ENCODE peak calls at places on chromosomes 2 and 18, in six cellular contexts. S is HepG2, F is IMR-90, I is A549, T is H1, V is K562. N is an unnamed sample.

GRCh38 chr2:158968396-158969161 is at the start of gene TANC1:
- DNase-seq in V (peak), S (peak), F (peak), T (no peak), I (peak), N (peak)

GRCh38 chr2:212914392-212914791 is 237.0 kb downstream of the IKZF2 start:
- DNase-seq in S (no peak), V (no peak), I (no peak), F (peak), T (no peak), N (no peak)

GRCh38 chr2:59308108-59308507 is 1067.0 kb upstream of the FANCL start:
- DNase-seq in I (no peak), T (no peak), V (no peak), F (no peak), S (no peak), N (no peak)

GRCh38 chr18:6920099-6920955 is 190.8 kb downstream of the ARHGAP28 start:
- DNase-seq in F (peak), S (peak), V (peak), I (peak), T (no peak), N (no peak)

GRCh38 chr18:10085405-10085804 is 171.6 kb downstream of the VAPA start:
- DNase-seq in V (no peak), S (no peak), I (no peak), F (peak), T (no peak), N (no peak)

GRCh38 chr2:79713131-79713785 is 200.4 kb downstream of the CTNNA2 start:
- DNase-seq in I (no peak), T (no peak), V (no peak), S (no peak), F (no peak), N (no peak)

GRCh38 chr2:224764565-224765236 is 48.5 kb upstream of the CCDC195 start:
- DNase-seq in T (no peak), V (no peak), I (no peak), S (no peak), F (no peak), N (no peak)

GRCh38 chr2:128442891-128443302 is 124.2 kb upstream of the HS6ST1 start:
- DNase-seq in I (no peak), V (peak), F (no peak), T (no peak), S (no peak), N (no peak)

GRCh38 chr2:140027320-140027719 is 1247.1 kb upstream of the NXPH2 start:
- DNase-seq in F (no peak), S (no peak), V (no peak), T (no peak), I (peak), N (no peak)

GRCh38 chr18:3012306-3012919 is 531 bp downstream of the LPIN2 start:
- DNase-seq in S (no peak), I (peak), T (no peak), F (peak), V (peak), N (no peak)

GRCh38 chr2:56053679-56054078 is 130.1 kb upstream of the EFEMP1 start:
- DNase-seq in F (no peak), V (no peak), I (no peak), S (no peak), T (no peak), N (no peak)

GRCh38 chr2:200378652-200379290 is 72.3 kb downstream of the SPATS2L start:
- DNase-seq in I (no peak), T (no peak), F (peak), V (no peak), S (no peak), N (no peak)

GRCh38 chr2:148876589-148877402 is 1.8 kb downstream of the KIF5C start:
- DNase-seq in S (peak), F (no peak), I (no peak), V (peak), T (peak), N (no peak)

GRCh38 chr2:133819906-133820305 is 251.6 kb upstream of the NCKAP5 start:
- DNase-seq in T (no peak), V (no peak), S (no peak), I (no peak), F (no peak), N (no peak)

GRCh38 chr2:70830333-70830732 is 5.3 kb downstream of the CD207 start:
- DNase-seq in F (no peak), I (no peak), T (no peak), S (no peak), V (no peak), N (no peak)

GRCh38 chr2:70828115-70828514 is 7.5 kb downstream of the CD207 start:
- DNase-seq in F (no peak), T (no peak), S (no peak), V (no peak), I (no peak), N (no peak)

GRCh38 chr2:70829916-70830315 is 5.7 kb downstream of the CD207 start:
- DNase-seq in T (no peak), F (no peak), S (no peak), I (no peak), V (no peak), N (no peak)

GRCh38 chr2:70827388-70827787 is 7.0 kb upstream of the CLEC4F start:
- DNase-seq in I (no peak), T (no peak), S (no peak), V (no peak), F (no peak), N (no peak)

DNA sequence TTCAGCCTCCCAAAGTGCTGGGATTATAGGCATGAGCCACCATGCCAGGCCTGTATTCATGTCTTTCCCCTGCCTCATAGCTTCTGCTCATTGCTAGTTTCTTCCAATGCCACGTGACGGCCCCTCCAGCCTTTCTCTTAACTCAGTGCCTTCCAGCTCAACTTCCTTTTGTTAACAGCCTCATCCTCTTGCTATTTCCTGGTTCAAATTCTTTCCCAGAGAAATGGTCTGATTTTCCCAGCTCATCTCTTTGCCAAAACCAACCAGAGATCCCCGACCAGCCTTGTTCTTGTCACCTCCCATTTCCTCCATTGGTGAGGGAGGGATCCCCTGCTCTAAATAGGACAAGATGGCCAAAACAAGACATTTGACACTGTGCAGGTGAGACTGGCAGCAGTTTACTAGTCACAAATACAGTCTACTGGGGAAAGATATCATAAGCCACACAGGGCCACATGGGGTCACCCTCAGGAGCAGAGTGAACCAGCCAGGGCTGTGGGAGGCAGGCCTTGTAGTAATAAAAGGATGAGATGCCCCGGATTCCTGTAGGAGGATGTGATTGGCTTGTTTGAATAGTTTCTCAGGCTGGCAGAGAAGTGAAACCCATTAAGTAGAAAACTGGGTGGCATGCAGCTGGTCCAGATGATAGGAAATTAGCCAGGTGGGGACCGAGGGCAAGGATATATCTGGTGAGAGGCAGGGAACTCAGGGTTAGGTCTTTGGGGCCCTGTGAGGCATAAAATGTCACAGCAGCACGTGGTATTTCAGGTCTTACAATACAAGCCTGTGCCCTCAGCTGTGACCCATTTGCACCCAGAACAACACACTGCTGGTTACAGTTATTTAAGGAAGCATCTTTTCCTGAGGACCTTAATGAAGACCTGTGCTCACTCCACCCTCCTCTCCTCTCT is 6.4 kb downstream of the CD207 start:
- DNase-seq in T (no peak), F (peak), I (no peak), V (no peak), S (no peak), N (no peak)
- TF ChIP-seq RAD21 in T (no peak), F (no peak), I (no peak), V (no peak), S (no peak), N (no peak)

DNA sequence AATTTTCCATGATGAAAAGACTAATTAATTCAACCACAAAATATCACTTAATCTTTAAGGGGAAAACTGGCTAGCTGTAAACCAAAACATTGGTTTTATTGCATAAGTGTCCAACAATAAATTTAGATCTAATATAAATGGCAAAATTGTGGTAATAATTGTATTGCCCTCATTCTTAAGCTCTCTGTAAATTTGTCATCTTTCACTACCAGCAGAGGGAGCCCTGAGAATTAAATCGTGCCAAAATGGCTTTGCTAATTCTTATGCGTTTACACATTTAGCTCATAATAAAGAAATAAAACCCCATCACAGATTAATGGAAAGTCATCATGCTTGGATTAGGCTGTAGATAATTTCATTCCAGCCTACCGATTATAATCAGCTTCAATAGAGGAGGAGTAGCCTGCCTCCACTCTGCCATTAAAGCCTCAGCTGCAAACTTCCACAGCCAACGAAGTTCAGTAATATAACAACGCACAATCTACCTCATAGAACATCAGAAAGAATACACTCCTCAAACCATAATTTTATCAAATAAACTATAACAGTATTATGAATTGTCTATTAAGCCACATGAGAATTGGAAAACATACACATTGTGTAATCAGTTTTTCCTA is 70.0 kb upstream of the ATP5MC3 start:
- DNase-seq in T (no peak), S (peak), I (peak), F (peak), V (peak), N (peak)
- TF ChIP-seq RAD21 in T (peak), S (no peak), I (peak), F (peak), V (peak), N (peak)

GRCh38 chr2:2272841-2273240 is 58.2 kb downstream of the MYT1L start:
- DNase-seq in V (no peak), I (no peak), T (no peak), S (no peak), F (no peak), N (no peak)
- TF ChIP-seq RAD21 in V (no peak), I (no peak), T (no peak), S (no peak), F (no peak), N (no peak)

DNA sequence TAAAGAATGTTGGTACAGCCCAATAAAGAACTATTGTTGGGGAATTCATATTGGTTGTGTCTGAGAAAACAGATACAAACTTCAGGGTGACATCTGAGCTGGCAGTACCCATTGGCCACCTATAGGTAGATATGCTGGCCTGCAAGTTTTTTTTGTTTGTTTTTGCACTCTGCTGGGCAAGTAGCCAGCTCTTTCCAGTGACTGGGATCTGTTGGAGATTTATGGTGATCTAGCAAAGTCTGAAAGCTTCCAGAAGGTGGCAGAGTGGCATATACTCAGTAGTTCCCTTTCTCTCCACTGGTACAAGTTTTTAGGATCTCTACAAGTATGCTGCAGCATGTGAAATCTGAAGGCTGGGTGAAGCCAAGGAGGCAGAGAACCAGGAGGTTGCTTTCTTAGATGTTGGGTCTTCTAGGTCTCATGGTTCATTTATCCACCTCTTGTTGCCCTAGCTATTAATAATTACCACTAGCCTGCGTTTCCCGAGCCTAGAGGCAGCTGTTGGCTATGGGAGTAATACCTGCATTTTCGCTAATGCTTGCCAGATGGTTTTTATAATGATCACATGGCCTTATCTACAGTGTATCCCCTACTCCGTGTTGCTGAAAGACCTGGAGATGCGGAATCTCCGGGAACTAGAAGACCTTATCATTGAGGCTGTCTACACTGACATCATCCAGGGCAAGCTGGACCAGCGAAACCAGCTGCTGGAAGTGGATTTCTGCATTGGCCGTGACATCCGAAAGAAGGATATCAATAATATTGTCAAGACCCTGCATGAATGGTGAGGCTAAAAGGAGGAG is 9.5 kb downstream of the COPS7B start:
- DNase-seq in V (peak), F (peak), T (no peak), S (peak), I (peak), N (peak)
- TF ChIP-seq RAD21 in V (no peak), F (peak), T (no peak), S (no peak), I (no peak), N (no peak)

DNA sequence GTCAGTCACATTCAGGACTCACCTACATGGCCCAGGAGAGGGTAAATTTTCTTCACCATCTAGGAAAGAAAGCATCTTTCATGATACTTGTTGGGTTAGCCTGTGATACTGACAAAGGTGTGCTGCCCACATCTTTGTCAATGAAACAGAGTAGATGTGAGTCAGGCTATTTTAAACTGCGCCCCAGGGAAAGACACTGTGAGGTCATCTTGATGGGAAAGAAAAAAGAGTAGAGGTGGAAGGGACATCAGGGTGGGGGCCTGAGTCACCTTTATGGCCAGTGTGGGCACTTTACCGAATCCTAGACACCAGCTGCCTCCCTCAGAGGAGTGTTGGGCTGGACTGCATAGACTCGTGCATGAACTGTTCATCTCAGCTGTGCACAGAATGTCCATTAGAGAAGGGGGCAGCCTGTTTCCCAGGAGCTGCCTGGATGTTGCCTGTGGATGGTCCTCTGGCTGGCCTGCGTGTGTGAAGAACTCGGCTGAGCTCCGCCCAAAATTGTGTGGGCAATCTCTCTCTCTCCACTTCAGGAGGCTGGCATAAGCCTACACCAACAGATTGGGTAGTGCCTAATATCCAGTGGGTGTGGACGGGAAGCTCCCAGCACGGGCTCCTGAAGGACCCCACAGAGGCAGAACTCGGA is 278.7 kb upstream of the PXDN start:
- DNase-seq in V (no peak), T (no peak), S (no peak), I (no peak), F (no peak), N (no peak)
- TF ChIP-seq RAD21 in V (no peak), T (no peak), S (no peak), I (no peak), F (no peak), N (no peak)

GRCh38 chr18:61001138-61001537 is 332.1 kb upstream of the CDH20 start:
- DNase-seq in T (no peak), S (no peak), F (no peak), V (no peak), I (no peak), N (no peak)
- TF ChIP-seq RAD21 in T (no peak), S (no peak), F (no peak), V (no peak), I (no peak), N (no peak)

GRCh38 chr2:19667085-19667484 is 234.7 kb downstream of the TTC32 start:
- DNase-seq in V (no peak), I (peak), T (no peak), F (peak), S (no peak), N (peak)

GRCh38 chr2:19669126-19669525 is 232.7 kb downstream of the TTC32 start:
- DNase-seq in S (no peak), V (no peak), F (no peak), T (no peak), I (no peak), N (no peak)

GRCh38 chr2:19669605-19670004 is 232.2 kb downstream of the TTC32 start:
- DNase-seq in V (no peak), F (no peak), I (no peak), S (no peak), T (no peak), N (no peak)

GRCh38 chr2:19667536-19667949 is 234.2 kb downstream of the TTC32 start:
- DNase-seq in I (no peak), S (no peak), F (no peak), V (no peak), T (no peak), N (no peak)

DNA sequence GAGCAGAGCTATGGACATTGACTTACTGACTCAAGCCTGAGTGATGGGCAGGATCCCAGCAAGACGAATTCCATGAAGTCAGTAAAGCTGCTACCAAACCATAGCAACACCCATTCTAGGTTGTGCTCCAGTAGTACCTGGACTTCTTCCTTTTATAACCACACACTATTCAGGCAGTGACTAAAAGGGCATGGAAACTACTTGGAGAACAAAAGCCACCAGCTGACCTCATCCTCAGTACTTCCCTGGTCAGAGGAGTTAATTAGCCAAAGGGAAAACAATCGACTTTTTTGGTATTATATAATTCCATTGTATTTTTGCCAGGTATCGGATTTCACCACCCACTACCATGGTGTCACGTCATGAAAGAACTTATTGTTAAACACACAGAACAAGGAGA is 237.1 kb downstream of the TTC32 start:
- DNase-seq in S (no peak), T (no peak), F (no peak), I (no peak), V (no peak), N (no peak)
- TF ChIP-seq RAD21 in S (no peak), T (no peak), F (no peak), I (no peak), V (no peak), N (no peak)

GRCh38 chr2:237601453-237602116 is 11.1 kb upstream of the RAB17 start:
- DNase-seq in F (no peak), I (no peak), V (no peak), S (peak), T (no peak), N (no peak)
- TF ChIP-seq RAD21 in F (no peak), I (no peak), V (no peak), S (no peak), T (peak), N (no peak)